ENCODE peak calls at places on chromosomes 13 and 19, in seven cellular contexts. K is uterus; Q is lower lobe of right lung; B is psoas muscle; C is heart right ventricle; U is ovary; H is CD8-positive, alpha-beta memory T cell. R is an unnamed sample.

GRCh38 chr19:38977445-38978314 is 2.1 kb upstream of the FBXO17 start:
- DNase-seq in K (no peak), Q (no peak), B (no peak), C (no peak), U (no peak), H (no peak), R (no peak)

GRCh38 chr19:2636897-2637683 is 65.4 kb downstream of the GNG7 start:
- DNase-seq in K (peak; percentile 52), Q (peak; percentile 83), B (peak; percentile 67), C (peak; percentile 37), U (peak; percentile 81), H (peak; percentile 74), R (peak; percentile 77)

GRCh38 chr13:109182777-109183465 is 553.5 kb downstream of the MYO16 start:
- DNase-seq in K (no peak), Q (no peak), B (no peak), C (no peak), U (no peak), H (no peak), R (no peak)

GRCh38 chr19:47891923-47892666 is 6.0 kb upstream of the SULT2A1 start:
- DNase-seq in K (no peak), Q (no peak), B (no peak), C (no peak), U (no peak), H (no peak), R (no peak)

GRCh38 chr19:8194528-8195275 is 14.5 kb upstream of the CERS4 start:
- DNase-seq in K (no peak), Q (peak; percentile 60), B (no peak), C (no peak), U (no peak), H (peak; percentile 24), R (no peak)

GRCh38 chr19:3335431-3336350 is 30.7 kb upstream of the NFIC start:
- DNase-seq in K (peak; percentile 54), Q (no peak), B (peak; percentile 76), C (peak; percentile 46), U (peak; percentile 71), H (no peak), R (no peak)

GRCh38 chr19:47729468-47729798 is 15.9 kb upstream of the NOP53 start:
- DNase-seq in K (peak; percentile 79), Q (peak; percentile 83), B (peak; percentile 64), C (peak; percentile 72), U (peak; percentile 81), H (no peak), R (peak; percentile 93)

GRCh38 chr19:48258350-48258749 is 2.6 kb upstream of the CARD8 start:
- DNase-seq in K (no peak), Q (no peak), B (no peak), C (no peak), U (no peak), H (peak; percentile 43), R (no peak)

GRCh38 chr13:97257228-97257755 is 35.2 kb downstream of the MBNL2 start:
- DNase-seq in K (no peak), Q (no peak), B (no peak), C (no peak), U (no peak), H (no peak), R (no peak)

GRCh38 chr19:40962460-40962961 is 28.6 kb upstream of the CYP2B6 start:
- DNase-seq in K (no peak), Q (no peak), B (no peak), C (no peak), U (no peak), H (no peak), R (no peak)

GRCh38 chr19:7213628-7214328 is 80.4 kb downstream of the INSR start:
- DNase-seq in K (no peak), Q (no peak), B (no peak), C (no peak), U (no peak), H (no peak), R (no peak)

GRCh38 chr19:46481947-46482346 is 10.6 kb upstream of the PNMA8A start:
- DNase-seq in K (peak; percentile 64), Q (no peak), B (peak; percentile 21), C (peak; percentile 54), U (no peak), H (no peak), R (no peak)

GRCh38 chr19:46759817-46760333 is 13.6 kb upstream of the STRN4 start:
- DNase-seq in K (peak; percentile 65), Q (no peak), B (peak; percentile 61), C (no peak), U (no peak), H (no peak), R (no peak)

GRCh38 chr13:40486518-40487163 is 179.8 kb downstream of the FOXO1 start:
- DNase-seq in K (no peak), Q (no peak), B (no peak), C (no peak), U (no peak), H (no peak), R (no peak)

GRCh38 chr13:112932971-112933370 is 36.0 kb upstream of the MCF2L start:
- DNase-seq in K (no peak), Q (no peak), B (no peak), C (no peak), U (no peak), H (no peak), R (no peak)

GRCh38 chr13:79895416-79895815 is 414.5 kb downstream of the NDFIP2 start:
- DNase-seq in K (no peak), Q (no peak), B (no peak), C (no peak), U (no peak), H (no peak), R (no peak)

GRCh38 chr13:50119593-50119992 is 104.3 kb downstream of the KCNRG start:
- DNase-seq in K (no peak), Q (no peak), B (no peak), C (no peak), U (no peak), H (no peak), R (no peak)

GRCh38 chr13:94454334-94454733 is 25.1 kb downstream of the DCT start:
- DNase-seq in K (no peak), Q (no peak), B (no peak), C (no peak), U (no peak), H (no peak), R (no peak)

GRCh38 chr13:97659602-97660001 is 225.6 kb downstream of the RAP2A start:
- DNase-seq in K (no peak), Q (no peak), B (no peak), C (peak; percentile 6), U (no peak), H (no peak), R (no peak)

GRCh38 chr13:24199016-24199415 is 38.5 kb downstream of the SPATA13 start:
- DNase-seq in K (peak; percentile 56), Q (no peak), B (no peak), C (no peak), U (no peak), H (no peak), R (no peak)

GRCh38 chr19:19657397-19657783 is 6.1 kb downstream of the ATP13A1 start:
- DNase-seq in K (no peak), Q (no peak), B (no peak), C (no peak), U (peak; percentile 33), H (no peak), R (no peak)

GRCh38 chr13:110283661-110284516 is 23.1 kb downstream of the COL4A1 start:
- DNase-seq in K (no peak), Q (no peak), B (no peak), C (no peak), U (no peak), H (no peak), R (no peak)

GRCh38 chr19:38932425-38933179 is 1.9 kb downstream of the MRPS12 start:
- DNase-seq in K (no peak), Q (no peak), B (no peak), C (no peak), U (peak; percentile 50), H (peak; percentile 27), R (no peak)

GRCh38 chr19:14553042-14553938 is 18.6 kb downstream of the NDUFB7 start:
- DNase-seq in K (no peak), Q (no peak), B (no peak), C (no peak), U (no peak), H (no peak), R (no peak)

GRCh38 chr13:43036386-43037220 is 13.2 kb downstream of the DNAJC15 start:
- DNase-seq in K (peak; percentile 41), Q (no peak), B (no peak), C (peak; percentile 74), U (peak; percentile 61), H (no peak), R (no peak)
- H3K9me3 ChIP-seq in K (no peaks in the 10 kb centered on the region), Q (no peaks in the 10 kb centered on the region), B (no peaks in the 10 kb centered on the region), C (no peaks in the 10 kb centered on the region), U (no peaks in the 10 kb centered on the region), H (no peaks in the 10 kb centered on the region), R (no peaks in the 10 kb centered on the region)

GRCh38 chr13:100954430-100955361 is 280.1 kb upstream of the TMTC4 start:
- DNase-seq in K (no peak), Q (no peak), B (no peak), C (no peak), U (no peak), H (no peak), R (no peak)
- H3K4me3 ChIP-seq in K (no peak overlapping the region), Q (no peak overlapping the region), B (no peak overlapping the region), C (no peak overlapping the region), U (no peak overlapping the region), H (no peak overlapping the region), R (no peak overlapping the region)

DNA sequence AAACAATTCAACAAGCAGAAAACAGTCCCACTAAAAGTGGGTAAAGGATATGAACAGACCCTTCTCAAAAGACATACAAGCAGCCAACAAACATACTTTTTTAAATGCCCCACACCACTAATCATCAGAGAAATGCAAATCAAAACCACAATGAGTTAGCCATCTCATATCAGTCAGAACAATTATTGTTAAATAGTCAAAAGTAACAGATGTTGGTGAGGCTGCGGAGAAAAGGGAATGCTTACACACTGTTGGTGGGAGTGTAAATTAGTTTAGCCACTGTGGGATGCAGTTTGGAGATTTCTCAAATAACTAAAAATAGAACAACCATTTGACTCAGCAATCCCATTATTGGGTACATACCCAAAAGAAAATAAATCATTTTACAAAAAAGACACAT is 8.7 kb downstream of the ZNF529 start:
- DNase-seq in K (no peak), Q (no peak), B (no peak), C (no peak), U (no peak), H (no peak), R (no peak)
- H3K9me3 ChIP-seq in K (peaks cover 4% of the 10 kb centered on the region), Q (peaks cover 99% of the 10 kb centered on the region), B (peaks cover 93% of the 10 kb centered on the region), C (peaks cover 100% of the 10 kb centered on the region), U (peaks cover 59% of the 10 kb centered on the region), H (peaks cover 46% of the 10 kb centered on the region), R (peaks cover 18% of the 10 kb centered on the region)

DNA sequence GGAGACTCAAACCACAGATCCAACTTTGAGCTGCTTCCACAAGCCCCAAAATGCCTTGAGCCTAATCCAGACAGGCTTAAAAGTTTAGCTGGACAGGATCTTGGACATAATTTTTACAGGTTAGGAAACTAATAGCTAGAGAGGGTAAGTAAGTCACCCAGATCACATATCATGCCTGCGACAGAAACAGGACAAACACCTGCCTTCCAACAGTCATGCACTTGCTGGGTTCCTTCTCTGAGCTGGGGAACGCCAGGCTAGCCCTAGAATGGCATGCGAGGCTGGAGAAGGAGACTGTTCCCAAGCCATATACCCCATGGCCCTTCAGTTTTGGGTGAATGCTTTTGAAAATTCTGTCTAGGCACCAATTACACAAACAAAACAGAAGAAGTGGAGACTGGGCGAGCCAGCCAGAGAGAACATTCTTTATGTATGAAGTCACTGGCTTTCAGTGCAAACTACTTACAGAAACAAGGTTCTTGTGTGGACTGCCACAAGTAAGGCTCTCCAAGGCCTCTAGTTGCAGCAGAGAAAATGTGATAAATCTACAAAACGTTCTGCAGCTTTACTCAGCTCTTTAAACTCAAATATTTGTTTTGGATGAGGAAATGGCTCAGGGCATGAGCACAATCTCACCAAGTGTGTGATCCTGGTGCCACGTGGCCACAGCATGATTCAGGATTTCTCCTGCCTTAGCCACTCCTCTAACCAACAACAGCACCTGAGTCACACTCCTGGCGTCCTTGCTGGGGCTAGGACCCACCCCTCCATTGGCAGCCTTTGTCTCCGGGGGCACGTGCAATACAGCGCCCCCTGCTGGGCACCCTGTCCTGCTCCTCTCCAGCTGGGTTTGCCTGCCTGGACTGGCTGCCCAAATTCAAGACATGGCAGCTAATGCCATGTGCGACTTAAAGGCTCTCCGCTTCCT is 73.4 kb upstream of the UBL3 start:
- DNase-seq in K (peak; percentile 82), Q (peak; percentile 90), B (peak; percentile 76), C (peak; percentile 42), U (peak; percentile 76), H (peak; percentile 23), R (peak; percentile 93)
- H3K4me3 ChIP-seq in K (no peak overlapping the region), Q (no peak overlapping the region), B (no peak overlapping the region), C (no peak overlapping the region), U (no peak overlapping the region), H (no peak overlapping the region), R (no peak overlapping the region)

R was measured in aorta.